ENCODE peak calls at places on chromosomes 12 and 14, in four cellular contexts. One of them, this sample, is unnamed. For H3K4me1, the result is how much of the 10 kb centered on the place peaks cover.

GRCh38 chr14:78863143-78863542 is 693.0 kb downstream of the NRXN3 start:
- DNase-seq in adipocyte: peak
- DNase-seq in sigmoid colon: no peak
- DNase-seq in adrenal gland: no peak
- DNase-seq in this sample: peak

GRCh38 chr14:22400590-22401259 is 188.3 kb downstream of the DAD1 start:
- DNase-seq in sigmoid colon: no peak
- DNase-seq in adrenal gland: no peak
- DNase-seq in adipocyte: no peak
- DNase-seq in this sample: no peak

GRCh38 chr12:112584266-112584722 is 165.5 kb downstream of the PTPN11 start:
- DNase-seq in adrenal gland: no peak
- DNase-seq in adipocyte: no peak
- DNase-seq in sigmoid colon: no peak
- DNase-seq in this sample: no peak

GRCh38 chr12:62602445-62603060 is 135.9 kb downstream of the MON2 start:
- DNase-seq in adipocyte: peak
- DNase-seq in sigmoid colon: peak
- DNase-seq in adrenal gland: peak
- DNase-seq in this sample: peak

GRCh38 chr12:52515927-52516831 is 4.0 kb downstream of the KRT5 start:
- DNase-seq in adrenal gland: peak
- DNase-seq in sigmoid colon: no peak
- DNase-seq in adipocyte: peak
- DNase-seq in this sample: no peak

GRCh38 chr14:103091041-103091882 is 3.3 kb upstream of the EXOC3L4 start:
- DNase-seq in adipocyte: peak
- DNase-seq in adrenal gland: no peak
- DNase-seq in sigmoid colon: no peak
- DNase-seq in this sample: peak

GRCh38 chr12:130186101-130186465 is 23.8 kb downstream of the FZD10 start:
- DNase-seq in adrenal gland: no peak
- DNase-seq in adipocyte: no peak
- DNase-seq in sigmoid colon: no peak
- DNase-seq in this sample: no peak

GRCh38 chr12:130948136-130948535 is 5.6 kb upstream of the ADGRD1 start:
- DNase-seq in adrenal gland: no peak
- DNase-seq in sigmoid colon: no peak
- DNase-seq in adipocyte: no peak
- DNase-seq in this sample: no peak

GRCh38 chr12:98893601-98894411 is 248.7 kb downstream of the APAF1 start:
- DNase-seq in adipocyte: peak
- DNase-seq in sigmoid colon: no peak
- DNase-seq in adrenal gland: no peak
- DNase-seq in this sample: no peak

GRCh38 chr14:32375663-32376062 is 46.6 kb downstream of the AKAP6 start:
- DNase-seq in sigmoid colon: no peak
- DNase-seq in adipocyte: no peak
- DNase-seq in adrenal gland: no peak
- DNase-seq in this sample: no peak

GRCh38 chr14:106613256-106613655 is 1086.9 kb downstream of the TMEM121 start:
- DNase-seq in sigmoid colon: no peak
- DNase-seq in adrenal gland: no peak
- DNase-seq in adipocyte: no peak
- DNase-seq in this sample: no peak

GRCh38 chr12:31651893-31652521 is 7.5 kb upstream of the ETFBKMT start:
- DNase-seq in sigmoid colon: no peak
- DNase-seq in adrenal gland: peak
- DNase-seq in adipocyte: no peak
- DNase-seq in this sample: no peak

GRCh38 chr12:3898751-3899150 is 25.6 kb upstream of the PARP11 start:
- DNase-seq in adipocyte: no peak
- DNase-seq in sigmoid colon: no peak
- DNase-seq in adrenal gland: no peak
- DNase-seq in this sample: no peak

GRCh38 chr14:52044791-52045522 is 23.9 kb downstream of the NID2 start:
- DNase-seq in adrenal gland: no peak
- DNase-seq in adipocyte: peak
- DNase-seq in sigmoid colon: peak
- DNase-seq in this sample: peak

GRCh38 chr14:57182760-57183503 is 85.8 kb downstream of the EXOC5 start:
- DNase-seq in adipocyte: peak
- DNase-seq in adrenal gland: no peak
- DNase-seq in sigmoid colon: no peak
- DNase-seq in this sample: peak

GRCh38 chr14:54683882-54684794 is 117.2 kb downstream of the SAMD4A start:
- DNase-seq in sigmoid colon: peak
- DNase-seq in adrenal gland: peak
- DNase-seq in adipocyte: peak
- DNase-seq in this sample: no peak

GRCh38 chr12:123075591-123076171 is 75.2 kb downstream of the PITPNM2 start:
- DNase-seq in adrenal gland: no peak
- DNase-seq in sigmoid colon: no peak
- DNase-seq in adipocyte: peak
- DNase-seq in this sample: peak

GRCh38 chr14:61519735-61520134 is 175.6 kb upstream of the HIF1A start:
- DNase-seq in adrenal gland: no peak
- DNase-seq in sigmoid colon: no peak
- DNase-seq in adipocyte: no peak
- DNase-seq in this sample: no peak
- H3K4me1 ChIP-seq in adrenal gland: half or more
- H3K4me1 ChIP-seq in sigmoid colon: under half
- H3K4me1 ChIP-seq in adipocyte: under half
- H3K4me1 ChIP-seq in this sample: half or more

DNA sequence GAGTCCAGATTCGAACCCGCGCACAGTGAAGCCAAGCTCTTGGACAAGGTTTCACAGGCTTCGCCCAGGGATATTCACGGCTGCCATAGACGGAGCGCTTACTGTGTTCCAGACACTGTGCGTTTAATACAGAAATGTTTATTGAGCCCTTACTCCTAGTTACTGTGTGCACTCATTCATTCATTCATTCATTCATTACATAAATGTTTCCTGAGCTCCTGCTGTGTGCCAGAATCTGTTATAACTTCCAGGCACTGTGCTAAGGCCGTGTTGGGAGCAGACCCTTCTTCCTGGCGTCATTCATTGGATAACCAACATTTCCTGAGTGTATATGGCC is 734 bp upstream of the MED13L start:
- DNase-seq in adrenal gland: no peak
- DNase-seq in adipocyte: no peak
- DNase-seq in sigmoid colon: no peak
- DNase-seq in this sample: no peak
- H3K4me1 ChIP-seq in adrenal gland: under half
- H3K4me1 ChIP-seq in adipocyte: under half
- H3K4me1 ChIP-seq in sigmoid colon: under half
- H3K4me1 ChIP-seq in this sample: under half

GRCh38 chr12:65881965-65882413 is 57.7 kb downstream of the HMGA2 start:
- DNase-seq in adrenal gland: peak
- DNase-seq in sigmoid colon: peak
- DNase-seq in adipocyte: no peak
- DNase-seq in this sample: peak
- H3K4me1 ChIP-seq in adrenal gland: under half
- H3K4me1 ChIP-seq in sigmoid colon: under half
- H3K4me1 ChIP-seq in adipocyte: half or more
- H3K4me1 ChIP-seq in this sample: under half

DNA sequence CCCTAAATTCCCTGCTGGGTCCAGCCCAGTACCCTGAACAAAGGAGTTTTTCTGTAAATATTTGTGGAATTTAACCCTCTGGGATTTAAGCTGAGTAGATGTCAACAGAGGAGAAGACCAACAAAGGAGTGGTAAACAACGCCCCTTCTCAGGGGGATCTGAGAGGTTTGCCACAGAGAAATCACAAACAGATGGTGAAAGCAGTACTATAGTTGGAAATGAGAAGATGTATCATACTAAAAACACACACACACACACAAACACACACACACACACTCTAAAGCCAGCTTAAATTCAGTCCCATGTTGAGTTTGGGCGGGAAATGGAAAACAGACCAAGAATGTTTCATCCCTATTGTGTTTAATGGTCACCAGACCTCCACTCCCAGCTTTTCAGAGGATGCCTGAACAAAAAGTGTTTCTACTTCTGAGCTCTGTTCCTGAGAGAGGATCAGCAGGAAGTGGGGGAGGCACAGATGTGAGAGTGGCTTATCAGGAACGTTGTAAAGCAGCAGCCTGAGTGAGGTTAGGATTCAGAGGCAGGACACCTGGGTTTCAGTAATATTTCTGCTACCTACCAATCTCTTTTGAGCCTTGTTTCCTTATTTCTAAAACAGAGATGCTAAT is 3.2 kb downstream of the BIN2 start:
- DNase-seq in adrenal gland: no peak
- DNase-seq in adipocyte: peak
- DNase-seq in sigmoid colon: no peak
- DNase-seq in this sample: no peak
- H3K4me1 ChIP-seq in adrenal gland: under half
- H3K4me1 ChIP-seq in adipocyte: under half
- H3K4me1 ChIP-seq in sigmoid colon: under half
- H3K4me1 ChIP-seq in this sample: under half

GRCh38 chr12:108826807-108827721 is 30.3 kb downstream of the SSH1 start:
- DNase-seq in adipocyte: peak
- DNase-seq in sigmoid colon: no peak
- DNase-seq in adrenal gland: no peak
- DNase-seq in this sample: no peak
- H3K4me1 ChIP-seq in adipocyte: half or more
- H3K4me1 ChIP-seq in sigmoid colon: half or more
- H3K4me1 ChIP-seq in adrenal gland: half or more
- H3K4me1 ChIP-seq in this sample: under half

GRCh38 chr12:19185262-19185929 is 55.9 kb downstream of the PLEKHA5 start:
- DNase-seq in sigmoid colon: no peak
- DNase-seq in adrenal gland: no peak
- DNase-seq in adipocyte: no peak
- DNase-seq in this sample: no peak

GRCh38 chr12:19183121-19183838 is 53.7 kb downstream of the PLEKHA5 start:
- DNase-seq in adipocyte: peak
- DNase-seq in adrenal gland: no peak
- DNase-seq in sigmoid colon: no peak
- DNase-seq in this sample: no peak

GRCh38 chr12:19190292-19191031 is 60.9 kb downstream of the PLEKHA5 start:
- DNase-seq in sigmoid colon: no peak
- DNase-seq in adipocyte: peak
- DNase-seq in adrenal gland: no peak
- DNase-seq in this sample: no peak

GRCh38 chr12:19189522-19189921 is 60.0 kb downstream of the PLEKHA5 start:
- DNase-seq in adrenal gland: no peak
- DNase-seq in adipocyte: no peak
- DNase-seq in sigmoid colon: no peak
- DNase-seq in this sample: no peak

GRCh38 chr12:19186722-19187661 is 57.5 kb downstream of the PLEKHA5 start:
- DNase-seq in sigmoid colon: no peak
- DNase-seq in adrenal gland: no peak
- DNase-seq in adipocyte: peak
- DNase-seq in this sample: no peak
- H3K4me1 ChIP-seq in sigmoid colon: under half
- H3K4me1 ChIP-seq in adrenal gland: half or more
- H3K4me1 ChIP-seq in adipocyte: under half
- H3K4me1 ChIP-seq in this sample: under half

GRCh38 chr14:100391777-100392176 is 68.6 kb downstream of the SLC25A47 start:
- DNase-seq in adrenal gland: no peak
- DNase-seq in adipocyte: peak
- DNase-seq in sigmoid colon: no peak
- DNase-seq in this sample: no peak
- H3K4me1 ChIP-seq in adrenal gland: under half
- H3K4me1 ChIP-seq in adipocyte: under half
- H3K4me1 ChIP-seq in sigmoid colon: under half
- H3K4me1 ChIP-seq in this sample: under half

GRCh38 chr14:50039734-50040400 is 76.5 kb downstream of the VCPKMT start:
- DNase-seq in sigmoid colon: no peak
- DNase-seq in adrenal gland: peak
- DNase-seq in adipocyte: no peak
- DNase-seq in this sample: no peak
- H3K4me1 ChIP-seq in sigmoid colon: under half
- H3K4me1 ChIP-seq in adrenal gland: under half
- H3K4me1 ChIP-seq in adipocyte: under half
- H3K4me1 ChIP-seq in this sample: under half

GRCh38 chr12:13250416-13250815 is 53.9 kb downstream of the EMP1 start:
- DNase-seq in adipocyte: no peak
- DNase-seq in adrenal gland: no peak
- DNase-seq in sigmoid colon: no peak
- DNase-seq in this sample: no peak

GRCh38 chr12:13254311-13254710 is 57.8 kb downstream of the EMP1 start:
- DNase-seq in adrenal gland: no peak
- DNase-seq in adipocyte: no peak
- DNase-seq in sigmoid colon: no peak
- DNase-seq in this sample: no peak

GRCh38 chr12:13252024-13252423 is 55.5 kb downstream of the EMP1 start:
- DNase-seq in sigmoid colon: no peak
- DNase-seq in adrenal gland: no peak
- DNase-seq in adipocyte: no peak
- DNase-seq in this sample: no peak

GRCh38 chr12:13251496-13251895 is 55.0 kb downstream of the EMP1 start:
- DNase-seq in sigmoid colon: no peak
- DNase-seq in adipocyte: no peak
- DNase-seq in adrenal gland: no peak
- DNase-seq in this sample: no peak

GRCh38 chr12:13252616-13253015 is 56.1 kb downstream of the EMP1 start:
- DNase-seq in adipocyte: no peak
- DNase-seq in adrenal gland: no peak
- DNase-seq in sigmoid colon: no peak
- DNase-seq in this sample: no peak
- H3K4me1 ChIP-seq in adipocyte: under half
- H3K4me1 ChIP-seq in adrenal gland: under half
- H3K4me1 ChIP-seq in sigmoid colon: under half
- H3K4me1 ChIP-seq in this sample: under half

DNA sequence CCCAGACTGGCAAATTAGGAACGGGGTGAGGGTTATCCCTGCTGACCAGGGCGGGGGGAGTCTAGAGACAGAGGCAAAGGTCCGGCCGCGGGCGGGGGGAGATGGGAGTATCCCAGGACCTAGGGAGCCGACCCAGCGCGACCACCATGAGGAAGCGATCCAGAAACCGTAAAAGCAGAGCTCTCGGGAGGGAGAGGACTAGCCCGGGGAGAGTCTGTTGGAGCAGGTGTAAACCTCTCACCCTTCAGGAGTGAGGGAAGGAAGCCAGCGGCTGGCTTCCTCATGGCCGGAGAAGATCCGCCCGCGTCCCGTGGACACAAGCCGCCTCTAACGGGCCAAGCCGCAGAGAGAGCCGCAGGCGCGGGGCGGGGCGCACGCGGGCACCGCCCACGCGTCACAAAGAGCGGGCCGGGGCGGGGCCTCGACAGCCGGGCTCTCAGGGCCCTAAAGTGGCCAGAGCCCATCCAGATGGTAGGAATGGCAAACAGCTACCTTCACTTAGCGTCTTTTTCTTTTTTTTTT is at the start of gene ACRBP:
- DNase-seq in adrenal gland: peak
- DNase-seq in adipocyte: peak
- DNase-seq in sigmoid colon: peak
- DNase-seq in this sample: peak
- H3K4me1 ChIP-seq in adrenal gland: under half
- H3K4me1 ChIP-seq in adipocyte: under half
- H3K4me1 ChIP-seq in sigmoid colon: under half
- H3K4me1 ChIP-seq in this sample: under half